ENCODE peak calls at places on chromosome 18, in six cellular contexts. One of them, this sample, is unnamed.

GRCh38 chr18:37199741-37200140 is 365.9 kb downstream of the CELF4 start:
- DNase-seq in IMR-90: no peak
- DNase-seq in mesendoderm: no peak
- DNase-seq in trophoblast cell: no peak
- DNase-seq in H1: no peak
- DNase-seq in mesenchymal stem cell: no peak
- DNase-seq in this sample: no peak

GRCh38 chr18:78082776-78083175 is 833.1 kb downstream of the GALR1 start:
- DNase-seq in IMR-90: no peak
- DNase-seq in mesendoderm: no peak
- DNase-seq in trophoblast cell: no peak
- DNase-seq in H1: no peak
- DNase-seq in mesenchymal stem cell: no peak
- DNase-seq in this sample: no peak

GRCh38 chr18:53941601-53942335 is 282.7 kb downstream of the MBD2 start:
- DNase-seq in IMR-90: no peak
- DNase-seq in mesendoderm: peak
- DNase-seq in trophoblast cell: peak
- DNase-seq in H1: no peak
- DNase-seq in mesenchymal stem cell: no peak
- DNase-seq in this sample: no peak

GRCh38 chr18:54608008-54608642 is 17.1 kb downstream of the DYNAP start:
- DNase-seq in IMR-90: peak
- DNase-seq in mesendoderm: no peak
- DNase-seq in trophoblast cell: no peak
- DNase-seq in H1: no peak
- DNase-seq in mesenchymal stem cell: peak
- DNase-seq in this sample: no peak

GRCh38 chr18:14189858-14190257 is 57.6 kb upstream of the ZNF519 start:
- DNase-seq in IMR-90: no peak
- DNase-seq in mesendoderm: no peak
- DNase-seq in trophoblast cell: no peak
- DNase-seq in H1: no peak
- DNase-seq in mesenchymal stem cell: no peak
- DNase-seq in this sample: no peak

GRCh38 chr18:79522451-79523220 is 126.9 kb downstream of the NFATC1 start:
- DNase-seq in IMR-90: no peak
- DNase-seq in mesendoderm: no peak
- DNase-seq in trophoblast cell: no peak
- DNase-seq in H1: peak
- DNase-seq in mesenchymal stem cell: no peak
- DNase-seq in this sample: no peak

GRCh38 chr18:23689031-23689615 is at the start of gene LAMA3:
- DNase-seq in IMR-90: peak
- DNase-seq in mesendoderm: peak
- DNase-seq in trophoblast cell: peak
- DNase-seq in H1: peak
- DNase-seq in mesenchymal stem cell: peak
- DNase-seq in this sample: peak

GRCh38 chr18:48996901-48997463 is 46.2 kb upstream of the SMAD7 start:
- DNase-seq in IMR-90: peak
- DNase-seq in mesendoderm: peak
- DNase-seq in trophoblast cell: peak
- DNase-seq in H1: no peak
- DNase-seq in mesenchymal stem cell: peak
- DNase-seq in this sample: no peak

GRCh38 chr18:12686100-12686499 is 16.4 kb downstream of the CEP76 start:
- DNase-seq in IMR-90: peak
- DNase-seq in mesendoderm: peak
- DNase-seq in trophoblast cell: peak
- DNase-seq in H1: no peak
- DNase-seq in mesenchymal stem cell: peak
- DNase-seq in this sample: no peak

GRCh38 chr18:69402219-69402989 is 1.7 kb downstream of the DOK6 start:
- DNase-seq in IMR-90: no peak
- DNase-seq in mesendoderm: peak
- DNase-seq in trophoblast cell: no peak
- DNase-seq in H1: peak
- DNase-seq in mesenchymal stem cell: peak
- DNase-seq in this sample: peak
- H3K4me3 ChIP-seq in IMR-90: peak
- H3K4me3 ChIP-seq in mesendoderm: no peak
- H3K4me3 ChIP-seq in trophoblast cell: peak
- H3K4me3 ChIP-seq in H1: peak
- H3K4me3 ChIP-seq in mesenchymal stem cell: peak
- H3K4me3 ChIP-seq in this sample: peak

GRCh38 chr18:74994502-74995403 is 214.2 kb downstream of the PTGR3 start:
- DNase-seq in IMR-90: peak
- DNase-seq in mesendoderm: peak
- DNase-seq in trophoblast cell: peak
- DNase-seq in H1: no peak
- DNase-seq in mesenchymal stem cell: peak
- DNase-seq in this sample: no peak
- H3K18ac ChIP-seq in IMR-90: peak
- H3K18ac ChIP-seq in mesendoderm: peak
- H3K18ac ChIP-seq in trophoblast cell: no peak
- H3K18ac ChIP-seq in H1: no peak
- H3K18ac ChIP-seq in mesenchymal stem cell: peak
- H3K18ac ChIP-seq in this sample: no peak

GRCh38 chr18:57771626-57772025 is 31.5 kb downstream of the ATP8B1 start:
- DNase-seq in IMR-90: no peak
- DNase-seq in mesendoderm: no peak
- DNase-seq in trophoblast cell: peak
- DNase-seq in H1: no peak
- DNase-seq in mesenchymal stem cell: no peak
- DNase-seq in this sample: no peak
- H3K4me3 ChIP-seq in IMR-90: no peak
- H3K4me3 ChIP-seq in mesendoderm: no peak
- H3K4me3 ChIP-seq in trophoblast cell: no peak
- H3K4me3 ChIP-seq in H1: no peak
- H3K4me3 ChIP-seq in mesenchymal stem cell: no peak
- H3K4me3 ChIP-seq in this sample: no peak

GRCh38 chr18:9806905-9807304 is 78.9 kb upstream of the TXNDC2 start:
- DNase-seq in IMR-90: no peak
- DNase-seq in mesendoderm: no peak
- DNase-seq in trophoblast cell: no peak
- DNase-seq in H1: no peak
- DNase-seq in mesenchymal stem cell: peak
- DNase-seq in this sample: no peak

GRCh38 chr18:9808190-9808529 is 77.6 kb upstream of the TXNDC2 start:
- DNase-seq in IMR-90: no peak
- DNase-seq in mesendoderm: no peak
- DNase-seq in trophoblast cell: no peak
- DNase-seq in H1: no peak
- DNase-seq in mesenchymal stem cell: no peak
- DNase-seq in this sample: no peak

GRCh38 chr18:9809686-9810085 is 76.1 kb upstream of the TXNDC2 start:
- DNase-seq in IMR-90: no peak
- DNase-seq in mesendoderm: no peak
- DNase-seq in trophoblast cell: peak
- DNase-seq in H1: no peak
- DNase-seq in mesenchymal stem cell: peak
- DNase-seq in this sample: no peak

GRCh38 chr18:9810216-9810804 is 75.5 kb upstream of the TXNDC2 start:
- DNase-seq in IMR-90: peak
- DNase-seq in mesendoderm: no peak
- DNase-seq in trophoblast cell: no peak
- DNase-seq in H1: no peak
- DNase-seq in mesenchymal stem cell: peak
- DNase-seq in this sample: no peak

GRCh38 chr18:9808530-9809241 is 77.1 kb upstream of the TXNDC2 start:
- DNase-seq in IMR-90: no peak
- DNase-seq in mesendoderm: peak
- DNase-seq in trophoblast cell: peak
- DNase-seq in H1: peak
- DNase-seq in mesenchymal stem cell: peak
- DNase-seq in this sample: peak
- H3K18ac ChIP-seq in IMR-90: no peak
- H3K18ac ChIP-seq in mesendoderm: no peak
- H3K18ac ChIP-seq in trophoblast cell: no peak
- H3K18ac ChIP-seq in H1: peak
- H3K18ac ChIP-seq in mesenchymal stem cell: peak
- H3K18ac ChIP-seq in this sample: no peak

This sample was measured in neuronal stem cell.